ENCODE peak calls at places on chromosomes 11 and 22, in seven cellular contexts. N is LNCaP clone FGC, F is adrenal gland, J is pancreas, R is retinal pigment epithelial cell, O is choroid plexus epithelial cell, B is AG10803. G is an unnamed sample.
A peak's percentile ranks its signal among the peaks of the same experiment; 100 is the strongest.

GRCh38 chr22:43244803-43245527 is 58.0 kb upstream of the TTLL12 start:
- DNase-seq in R (no peak), B (no peak), O (no peak), J (no peak), N (no peak), F (no peak), G (no peak)

GRCh38 chr22:26416670-26417270 is 12.3 kb upstream of the ASPHD2 start:
- DNase-seq in N (no peak), F (peak; percentile 41), J (no peak), O (peak; percentile 84), B (peak; percentile 84), R (no peak), G (peak; percentile 68)

GRCh38 chr11:64121637-64122410 is 44.1 kb downstream of the MACROD1 start:
- DNase-seq in O (peak; percentile 74), B (peak; percentile 82), F (no peak), R (no peak), N (no peak), J (no peak), G (peak; percentile 43)

GRCh38 chr11:16226245-16226644 is 130.1 kb downstream of the SOX6 start:
- DNase-seq in B (no peak), N (peak; percentile 96), O (peak; percentile 18), F (peak; percentile 24), J (peak; percentile 87), R (no peak), G (peak; percentile 77)

GRCh38 chr22:40107756-40108437 is 69.8 kb upstream of the TNRC6B start:
- DNase-seq in B (peak; percentile 72), F (peak; percentile 48), J (peak; percentile 20), N (no peak), O (peak; percentile 35), R (no peak), G (peak; percentile 45)

GRCh38 chr22:45776313-45776585 is 104.6 kb downstream of the ATXN10 start:
- DNase-seq in O (no peak), R (no peak), N (no peak), J (no peak), B (no peak), F (no peak), G (no peak)

GRCh38 chr11:1501421-1502167 is 15.0 kb upstream of the MOB2 start:
- DNase-seq in B (no peak), O (no peak), N (no peak), J (no peak), R (no peak), F (no peak), G (no peak)

GRCh38 chr11:66883021-66883968 is 26.4 kb downstream of the LRFN4 start:
- DNase-seq in O (peak; percentile 71), N (no peak), J (peak; percentile 48), R (no peak), B (peak; percentile 67), F (peak; percentile 79), G (peak; percentile 80)

GRCh38 chr11:123195182-123196059 is at the start of gene CLMP:
- DNase-seq in F (peak; percentile 47), R (no peak), O (peak; percentile 69), N (no peak), B (peak; percentile 66), J (no peak), G (peak; percentile 29)

GRCh38 chr11:101996106-101996505 is 51.1 kb upstream of the CFAP300 start:
- DNase-seq in F (no peak), B (no peak), J (no peak), N (no peak), R (no peak), O (no peak), G (no peak)

GRCh38 chr11:6646631-6647281 is 8.9 kb downstream of the DCHS1 start:
- DNase-seq in N (no peak), R (no peak), B (peak; percentile 84), J (no peak), O (peak; percentile 28), F (no peak), G (no peak)

GRCh38 chr11:111194789-111195188 is 50.7 kb upstream of the POU2AF2 start:
- DNase-seq in B (no peak), F (no peak), N (no peak), R (no peak), O (no peak), J (no peak), G (no peak)

DNA sequence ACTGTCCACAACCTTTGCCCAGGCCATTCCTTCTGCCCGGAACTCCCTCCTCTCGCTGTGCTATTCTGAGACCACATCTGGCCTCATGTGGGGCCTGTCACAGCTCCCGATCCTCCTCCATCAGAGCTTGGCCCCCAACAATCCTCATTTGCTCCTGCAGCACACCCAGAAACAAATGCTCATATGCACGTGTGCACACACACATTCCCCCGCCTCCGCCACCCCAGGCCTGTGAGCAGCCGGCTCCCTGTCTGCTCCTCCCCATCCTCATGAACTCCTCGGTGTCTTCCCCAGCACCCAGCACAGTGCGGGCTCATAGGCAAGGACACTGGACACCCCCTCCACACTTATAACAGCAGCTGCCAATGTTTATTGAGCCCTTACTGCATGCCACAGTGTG is 29.7 kb upstream of the PICK1 start:
- DNase-seq in F (no peak), B (no peak), R (no peak), N (no peak), J (no peak), O (no peak), G (no peak)
- TF ChIP-seq CTCF in F (no peak), B (no peak), R (no peak), N (no peak), J (no peak), O (no peak), G (no peak)

GRCh38 chr11:72814831-72815618 is 814 bp downstream of the ATG16L2 start:
- DNase-seq in J (no peak), R (no peak), N (peak; percentile 11), O (peak; percentile 63), F (no peak), B (peak; percentile 56), G (peak; percentile 44)
- TF ChIP-seq CTCF in J (no peak), R (no peak), N (no peak), O (peak; percentile 6), F (no peak), B (no peak), G (no peak)

DNA sequence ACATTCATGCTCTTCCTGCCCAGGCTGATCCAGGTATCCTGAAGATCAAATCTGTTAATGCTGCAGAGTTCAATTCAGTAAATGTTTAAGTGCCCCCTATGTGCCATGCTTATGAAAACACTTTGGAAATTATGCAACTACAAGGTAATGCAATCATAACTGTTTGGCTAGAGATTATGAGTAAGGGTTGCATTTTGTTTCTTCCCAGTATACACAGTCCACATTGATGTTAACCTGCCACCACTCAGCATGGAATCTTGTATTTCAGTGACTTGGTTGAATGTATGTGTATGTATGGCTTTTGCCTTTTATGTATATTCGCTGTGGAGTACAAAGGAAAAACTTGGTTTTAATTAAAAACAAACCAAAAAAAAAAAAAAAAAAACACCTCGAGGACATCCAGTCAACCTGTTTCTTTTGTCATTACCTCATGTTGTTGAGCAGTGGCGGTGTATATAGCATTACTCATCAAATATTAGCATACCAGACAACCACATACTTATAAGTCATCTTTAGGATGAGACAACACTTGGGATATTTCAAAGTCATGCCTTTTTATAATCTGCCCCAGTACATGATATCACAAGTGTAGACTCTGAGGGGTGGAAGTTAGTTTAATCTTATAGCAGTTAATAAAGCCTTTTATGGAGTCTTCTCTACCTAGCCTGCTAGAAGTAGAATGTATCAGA is 86.1 kb upstream of the HORMAD2 start:
- DNase-seq in J (no peak), B (peak; percentile 71), N (no peak), R (peak; percentile 74), O (peak; percentile 71), F (no peak), G (peak; percentile 95)
- TF ChIP-seq CTCF in J (no peak), B (no peak), N (peak; percentile 33), R (peak; percentile 43), O (peak; percentile 39), F (no peak), G (peak; percentile 39)

DNA sequence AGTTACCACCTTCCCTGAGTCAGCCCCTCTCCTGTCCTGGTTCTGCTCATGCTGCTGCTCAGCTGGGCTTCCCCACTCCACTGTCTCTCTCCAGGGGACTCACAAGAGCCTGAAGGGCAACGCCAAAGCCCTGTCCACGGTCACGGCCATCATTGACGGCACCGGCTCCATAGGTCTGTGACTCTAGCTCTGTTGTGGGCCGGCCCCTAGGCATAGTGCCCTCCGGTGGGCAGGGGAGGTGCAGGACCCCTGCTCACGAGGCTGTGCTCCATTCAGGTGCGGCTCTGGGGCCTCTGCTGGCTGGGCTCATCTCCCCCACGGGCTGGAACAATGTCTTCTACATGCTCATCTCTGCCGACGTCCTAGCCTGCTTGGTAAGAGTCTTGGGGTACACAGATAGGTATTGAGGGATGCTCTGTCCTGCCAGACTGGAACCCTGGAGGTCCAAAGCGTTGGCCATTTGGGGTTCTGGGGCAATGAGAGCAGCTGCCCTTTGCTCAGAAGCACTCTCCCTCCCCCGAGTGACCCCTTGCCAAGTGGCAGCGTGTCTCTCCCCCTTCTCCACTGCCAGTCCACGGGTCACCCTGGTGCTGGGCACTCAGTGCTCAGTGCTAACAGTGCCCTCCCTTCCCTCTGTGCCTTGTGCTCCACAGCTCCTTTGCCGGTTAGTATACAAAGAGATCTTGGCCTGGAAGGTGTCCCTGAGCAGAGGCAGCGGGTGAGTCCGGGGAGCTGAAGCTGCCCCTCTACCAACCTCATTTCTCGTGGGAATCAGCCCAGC is 22.4 kb downstream of the SLC37A2 start:
- DNase-seq in R (no peak), B (no peak), O (no peak), F (no peak), N (no peak), J (no peak), G (no peak)
- TF ChIP-seq CTCF in R (no peak), B (no peak), O (no peak), F (no peak), N (peak; percentile 8), J (no peak), G (no peak)

GRCh38 chr22:17562906-17563870 is at the start of gene SLC25A18:
- DNase-seq in O (peak; percentile 92), N (no peak), F (peak; percentile 62), J (no peak), R (no peak), B (peak; percentile 29), G (no peak)
- TF ChIP-seq CTCF in O (peak; percentile 33), N (no peak), F (no peak), J (no peak), R (peak; percentile 26), B (peak; percentile 24), G (no peak)

GRCh38 chr22:19875061-19875530 is 20.4 kb upstream of the GNB1L start:
- DNase-seq in N (no peak), J (no peak), O (no peak), R (no peak), B (no peak), F (no peak), G (no peak)

GRCh38 chr22:19876941-19877625 is 22.4 kb upstream of the GNB1L start:
- DNase-seq in J (no peak), B (no peak), O (no peak), R (no peak), N (no peak), F (peak; percentile 12), G (no peak)

GRCh38 chr22:19877626-19878339 is 23.1 kb upstream of the GNB1L start:
- DNase-seq in J (peak; percentile 9), N (no peak), B (peak; percentile 64), R (no peak), F (peak; percentile 11), O (peak; percentile 72), G (no peak)

GRCh38 chr22:19875531-19876313 is 21.0 kb upstream of the GNB1L start:
- DNase-seq in B (no peak), F (peak; percentile 15), N (no peak), J (peak; percentile 8), O (peak; percentile 34), R (no peak), G (no peak)

GRCh38 chr22:19876314-19876940 is 21.8 kb upstream of the GNB1L start:
- DNase-seq in O (no peak), N (no peak), F (peak; percentile 13), R (no peak), B (no peak), J (peak; percentile 10), G (no peak)
- TF ChIP-seq CTCF in O (no peak), N (peak; percentile 4), F (no peak), R (no peak), B (no peak), J (no peak), G (no peak)

GRCh38 chr11:74701351-74701750 is 29.9 kb downstream of the CHRDL2 start:
- DNase-seq in B (no peak), F (no peak), N (no peak), J (no peak), O (peak; percentile 41), R (no peak), G (no peak)
- TF ChIP-seq CTCF in B (peak; percentile 32), F (no peak), N (peak; percentile 9), J (no peak), O (peak; percentile 50), R (peak; percentile 27), G (peak; percentile 6)